ENCODE peak calls at places on chromosomes 3 and 15, in five cellular contexts. One of them, this sample, is unnamed.

GRCh38 chr3:146800484-146800883 is 195.3 kb upstream of the PLSCR5 start:
- DNase-seq in upper lobe of right lung: no peak
- DNase-seq in bronchial epithelial cell: no peak
- DNase-seq in hepatocyte: no peak
- DNase-seq in psoas muscle: no peak
- DNase-seq in this sample: no peak

GRCh38 chr15:29377141-29377540 is 107.5 kb upstream of the NSMCE3 start:
- DNase-seq in bronchial epithelial cell: no peak
- DNase-seq in hepatocyte: no peak
- DNase-seq in upper lobe of right lung: no peak
- DNase-seq in psoas muscle: no peak
- DNase-seq in this sample: no peak

GRCh38 chr3:77147836-77148578 is 108.1 kb downstream of the ROBO2 start:
- DNase-seq in upper lobe of right lung: no peak
- DNase-seq in bronchial epithelial cell: peak
- DNase-seq in hepatocyte: no peak
- DNase-seq in psoas muscle: no peak
- DNase-seq in this sample: no peak

GRCh38 chr15:83818591-83818990 is 164.7 kb downstream of the ADAMTSL3 start:
- DNase-seq in psoas muscle: no peak
- DNase-seq in bronchial epithelial cell: peak
- DNase-seq in hepatocyte: no peak
- DNase-seq in upper lobe of right lung: no peak
- DNase-seq in this sample: no peak

GRCh38 chr15:51212909-51213308 is 118.2 kb upstream of the TNFAIP8L3 start:
- DNase-seq in hepatocyte: no peak
- DNase-seq in upper lobe of right lung: no peak
- DNase-seq in psoas muscle: no peak
- DNase-seq in bronchial epithelial cell: no peak
- DNase-seq in this sample: no peak

GRCh38 chr3:4714045-4714444 is 220.9 kb downstream of the ITPR1 start:
- DNase-seq in hepatocyte: peak
- DNase-seq in psoas muscle: no peak
- DNase-seq in upper lobe of right lung: no peak
- DNase-seq in bronchial epithelial cell: no peak
- DNase-seq in this sample: no peak

GRCh38 chr3:171218069-171218468 is 191.5 kb upstream of the SLC2A2 start:
- DNase-seq in bronchial epithelial cell: no peak
- DNase-seq in hepatocyte: no peak
- DNase-seq in psoas muscle: no peak
- DNase-seq in upper lobe of right lung: no peak
- DNase-seq in this sample: no peak

GRCh38 chr3:119779731-119780383 is 2.0 kb upstream of the NR1I2 start:
- DNase-seq in psoas muscle: no peak
- DNase-seq in upper lobe of right lung: no peak
- DNase-seq in bronchial epithelial cell: no peak
- DNase-seq in hepatocyte: no peak
- DNase-seq in this sample: no peak

GRCh38 chr3:20857636-20858035 is 671.6 kb upstream of the SGO1 start:
- DNase-seq in bronchial epithelial cell: no peak
- DNase-seq in psoas muscle: no peak
- DNase-seq in hepatocyte: no peak
- DNase-seq in upper lobe of right lung: no peak
- DNase-seq in this sample: no peak

GRCh38 chr3:37768107-37768809 is 93.4 kb upstream of the CTDSPL start:
- DNase-seq in hepatocyte: peak
- DNase-seq in upper lobe of right lung: no peak
- DNase-seq in bronchial epithelial cell: peak
- DNase-seq in psoas muscle: no peak
- DNase-seq in this sample: no peak

GRCh38 chr15:58228708-58229107 is 90.5 kb downstream of the AQP9 start:
- DNase-seq in upper lobe of right lung: no peak
- DNase-seq in psoas muscle: peak
- DNase-seq in hepatocyte: peak
- DNase-seq in bronchial epithelial cell: no peak
- DNase-seq in this sample: no peak

GRCh38 chr3:17800232-17800631 is 57.8 kb upstream of the TBC1D5 start:
- DNase-seq in psoas muscle: no peak
- DNase-seq in bronchial epithelial cell: peak
- DNase-seq in upper lobe of right lung: no peak
- DNase-seq in hepatocyte: no peak
- DNase-seq in this sample: no peak

GRCh38 chr15:70262171-70262570 is 164.5 kb upstream of the TLE3 start:
- DNase-seq in bronchial epithelial cell: no peak
- DNase-seq in psoas muscle: no peak
- DNase-seq in hepatocyte: no peak
- DNase-seq in upper lobe of right lung: no peak
- DNase-seq in this sample: no peak

GRCh38 chr3:49244589-49245205 is 32.3 kb downstream of the C3orf62 start:
- DNase-seq in hepatocyte: no peak
- DNase-seq in psoas muscle: no peak
- DNase-seq in upper lobe of right lung: peak
- DNase-seq in bronchial epithelial cell: peak
- DNase-seq in this sample: no peak

GRCh38 chr3:24682141-24682547 is 187.5 kb upstream of the THRB start:
- DNase-seq in bronchial epithelial cell: peak
- DNase-seq in upper lobe of right lung: no peak
- DNase-seq in psoas muscle: no peak
- DNase-seq in hepatocyte: peak
- DNase-seq in this sample: no peak

GRCh38 chr3:97927699-97928098 is 44.5 kb downstream of the RIOX2 start:
- DNase-seq in upper lobe of right lung: no peak
- DNase-seq in bronchial epithelial cell: no peak
- DNase-seq in hepatocyte: no peak
- DNase-seq in psoas muscle: no peak
- DNase-seq in this sample: no peak

GRCh38 chr15:36428102-36428845 is 151.2 kb upstream of the CDIN1 start:
- DNase-seq in psoas muscle: no peak
- DNase-seq in hepatocyte: peak
- DNase-seq in upper lobe of right lung: no peak
- DNase-seq in bronchial epithelial cell: peak
- DNase-seq in this sample: no peak

GRCh38 chr15:69766156-69766555 is 313.5 kb downstream of the RPLP1 start:
- DNase-seq in upper lobe of right lung: no peak
- DNase-seq in psoas muscle: no peak
- DNase-seq in hepatocyte: no peak
- DNase-seq in bronchial epithelial cell: peak
- DNase-seq in this sample: no peak

GRCh38 chr15:75718326-75718725 is 5.7 kb upstream of the CSPG4 start:
- DNase-seq in bronchial epithelial cell: peak
- DNase-seq in psoas muscle: no peak
- DNase-seq in upper lobe of right lung: no peak
- DNase-seq in hepatocyte: peak
- DNase-seq in this sample: no peak

GRCh38 chr3:72224804-72225509 is 440.0 kb upstream of the PROK2 start:
- DNase-seq in psoas muscle: no peak
- DNase-seq in bronchial epithelial cell: no peak
- DNase-seq in hepatocyte: no peak
- DNase-seq in upper lobe of right lung: no peak
- DNase-seq in this sample: no peak

GRCh38 chr3:56086355-56086754 is 381.9 kb downstream of the ERC2 start:
- DNase-seq in bronchial epithelial cell: peak
- DNase-seq in upper lobe of right lung: no peak
- DNase-seq in hepatocyte: no peak
- DNase-seq in psoas muscle: no peak
- DNase-seq in this sample: no peak

GRCh38 chr3:33299395-33300081 is 22.3 kb downstream of the FBXL2 start:
- DNase-seq in bronchial epithelial cell: peak
- DNase-seq in upper lobe of right lung: no peak
- DNase-seq in hepatocyte: no peak
- DNase-seq in psoas muscle: no peak
- DNase-seq in this sample: no peak

GRCh38 chr3:53841296-53841695 is 4.9 kb downstream of the CHDH start:
- DNase-seq in bronchial epithelial cell: no peak
- DNase-seq in psoas muscle: no peak
- DNase-seq in upper lobe of right lung: no peak
- DNase-seq in hepatocyte: no peak
- DNase-seq in this sample: no peak

GRCh38 chr3:53844262-53845102 is 1.7 kb downstream of the CHDH start:
- DNase-seq in psoas muscle: no peak
- DNase-seq in upper lobe of right lung: no peak
- DNase-seq in hepatocyte: peak
- DNase-seq in bronchial epithelial cell: no peak
- DNase-seq in this sample: no peak

GRCh38 chr3:53843195-53844177 is 2.7 kb downstream of the CHDH start:
- DNase-seq in psoas muscle: no peak
- DNase-seq in bronchial epithelial cell: no peak
- DNase-seq in hepatocyte: no peak
- DNase-seq in upper lobe of right lung: no peak
- DNase-seq in this sample: no peak

GRCh38 chr3:53845103-53845880 is 927 bp downstream of the CHDH start:
- DNase-seq in bronchial epithelial cell: peak
- DNase-seq in psoas muscle: peak
- DNase-seq in upper lobe of right lung: peak
- DNase-seq in hepatocyte: peak
- DNase-seq in this sample: no peak

GRCh38 chr3:53842436-53843194 is 3.6 kb downstream of the CHDH start:
- DNase-seq in psoas muscle: no peak
- DNase-seq in hepatocyte: peak
- DNase-seq in bronchial epithelial cell: peak
- DNase-seq in upper lobe of right lung: no peak
- DNase-seq in this sample: no peak
- TF ChIP-seq CTCF in psoas muscle: no peak
- TF ChIP-seq CTCF in hepatocyte: peak
- TF ChIP-seq CTCF in bronchial epithelial cell: no peak
- TF ChIP-seq CTCF in upper lobe of right lung: no peak
- TF ChIP-seq CTCF in this sample: peak

GRCh38 chr3:31565288-31565687 is 32.6 kb downstream of the STT3B start:
- DNase-seq in psoas muscle: no peak
- DNase-seq in bronchial epithelial cell: peak
- DNase-seq in upper lobe of right lung: no peak
- DNase-seq in hepatocyte: no peak
- DNase-seq in this sample: no peak

GRCh38 chr3:31562525-31562924 is 29.8 kb downstream of the STT3B start:
- DNase-seq in hepatocyte: no peak
- DNase-seq in upper lobe of right lung: peak
- DNase-seq in psoas muscle: peak
- DNase-seq in bronchial epithelial cell: no peak
- DNase-seq in this sample: no peak

GRCh38 chr3:31571325-31571724 is 38.6 kb downstream of the STT3B start:
- DNase-seq in upper lobe of right lung: no peak
- DNase-seq in hepatocyte: no peak
- DNase-seq in psoas muscle: no peak
- DNase-seq in bronchial epithelial cell: no peak
- DNase-seq in this sample: no peak

GRCh38 chr3:31568649-31569048 is 35.9 kb downstream of the STT3B start:
- DNase-seq in hepatocyte: no peak
- DNase-seq in upper lobe of right lung: no peak
- DNase-seq in bronchial epithelial cell: no peak
- DNase-seq in psoas muscle: no peak
- DNase-seq in this sample: no peak

GRCh38 chr3:31567036-31567435 is 34.3 kb downstream of the STT3B start:
- DNase-seq in bronchial epithelial cell: no peak
- DNase-seq in psoas muscle: no peak
- DNase-seq in hepatocyte: peak
- DNase-seq in upper lobe of right lung: no peak
- DNase-seq in this sample: no peak
- TF ChIP-seq CTCF in bronchial epithelial cell: peak
- TF ChIP-seq CTCF in psoas muscle: peak
- TF ChIP-seq CTCF in hepatocyte: peak
- TF ChIP-seq CTCF in upper lobe of right lung: peak
- TF ChIP-seq CTCF in this sample: peak

GRCh38 chr3:116145613-116146012 is 299.7 kb downstream of the LSAMP start:
- DNase-seq in bronchial epithelial cell: no peak
- DNase-seq in psoas muscle: no peak
- DNase-seq in hepatocyte: no peak
- DNase-seq in upper lobe of right lung: no peak
- DNase-seq in this sample: no peak

GRCh38 chr3:116139607-116140006 is 305.7 kb downstream of the LSAMP start:
- DNase-seq in bronchial epithelial cell: no peak
- DNase-seq in upper lobe of right lung: no peak
- DNase-seq in hepatocyte: no peak
- DNase-seq in psoas muscle: no peak
- DNase-seq in this sample: no peak

GRCh38 chr3:116141724-116142123 is 303.6 kb downstream of the LSAMP start:
- DNase-seq in psoas muscle: no peak
- DNase-seq in upper lobe of right lung: no peak
- DNase-seq in hepatocyte: no peak
- DNase-seq in bronchial epithelial cell: no peak
- DNase-seq in this sample: no peak

GRCh38 chr3:116135462-116135861 is 309.8 kb downstream of the LSAMP start:
- DNase-seq in psoas muscle: peak
- DNase-seq in bronchial epithelial cell: no peak
- DNase-seq in hepatocyte: no peak
- DNase-seq in upper lobe of right lung: no peak
- DNase-seq in this sample: no peak

GRCh38 chr3:116140100-116140689 is 305.1 kb downstream of the LSAMP start:
- DNase-seq in bronchial epithelial cell: peak
- DNase-seq in upper lobe of right lung: no peak
- DNase-seq in psoas muscle: no peak
- DNase-seq in hepatocyte: peak
- DNase-seq in this sample: no peak
- TF ChIP-seq CTCF in bronchial epithelial cell: peak
- TF ChIP-seq CTCF in upper lobe of right lung: peak
- TF ChIP-seq CTCF in psoas muscle: peak
- TF ChIP-seq CTCF in hepatocyte: peak
- TF ChIP-seq CTCF in this sample: peak

GRCh38 chr3:114624676-114625181 is 330.9 kb downstream of the TIGIT start:
- DNase-seq in upper lobe of right lung: peak
- DNase-seq in bronchial epithelial cell: peak
- DNase-seq in hepatocyte: peak
- DNase-seq in psoas muscle: peak
- DNase-seq in this sample: no peak

GRCh38 chr3:114622001-114622400 is 328.2 kb downstream of the TIGIT start:
- DNase-seq in psoas muscle: no peak
- DNase-seq in hepatocyte: no peak
- DNase-seq in upper lobe of right lung: no peak
- DNase-seq in bronchial epithelial cell: no peak
- DNase-seq in this sample: no peak

GRCh38 chr3:114626751-114627150 is 332.9 kb downstream of the TIGIT start:
- DNase-seq in upper lobe of right lung: no peak
- DNase-seq in bronchial epithelial cell: no peak
- DNase-seq in psoas muscle: no peak
- DNase-seq in hepatocyte: no peak
- DNase-seq in this sample: no peak

GRCh38 chr3:114624047-114624445 is 330.2 kb downstream of the TIGIT start:
- DNase-seq in upper lobe of right lung: no peak
- DNase-seq in hepatocyte: peak
- DNase-seq in psoas muscle: peak
- DNase-seq in bronchial epithelial cell: no peak
- DNase-seq in this sample: no peak

DNA sequence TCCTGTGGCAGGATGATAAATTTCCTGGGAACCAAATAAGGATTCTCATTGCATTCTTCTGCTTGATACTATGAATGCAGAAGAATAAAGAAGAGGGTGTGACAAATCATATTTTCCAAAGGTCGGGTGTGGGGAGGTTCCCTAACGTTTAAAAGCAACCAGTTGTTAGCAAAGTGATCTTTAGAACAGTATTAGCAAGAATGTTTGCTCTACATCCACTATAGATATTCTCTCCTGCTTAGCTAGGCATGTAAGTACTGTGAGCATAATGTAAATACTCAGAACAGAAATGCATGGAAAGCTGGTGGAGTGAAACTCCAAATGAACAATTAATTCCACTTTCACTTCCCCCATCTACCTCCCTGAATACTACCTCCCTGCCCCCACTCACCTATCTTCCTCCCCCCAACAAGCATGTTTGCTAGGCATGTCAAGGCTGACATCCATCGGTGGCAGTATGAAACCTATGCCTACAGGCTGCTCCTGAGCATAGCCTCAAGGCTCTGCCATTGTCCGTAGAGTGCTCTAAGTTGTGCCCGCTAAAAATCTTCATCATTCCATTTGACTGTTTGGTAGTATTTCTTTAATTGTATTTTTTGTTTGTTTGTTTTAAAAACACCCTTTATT is 329.7 kb downstream of the TIGIT start:
- DNase-seq in upper lobe of right lung: no peak
- DNase-seq in psoas muscle: no peak
- DNase-seq in hepatocyte: no peak
- DNase-seq in bronchial epithelial cell: no peak
- DNase-seq in this sample: no peak
- TF ChIP-seq CTCF in upper lobe of right lung: no peak
- TF ChIP-seq CTCF in psoas muscle: no peak
- TF ChIP-seq CTCF in hepatocyte: no peak
- TF ChIP-seq CTCF in bronchial epithelial cell: no peak
- TF ChIP-seq CTCF in this sample: no peak

This sample was measured in chondrocyte.